ENCODE peak calls at places on chromosomes 13 and 19, in five cellular contexts. U is progenitor cell of endocrine pancreas, W is heart right ventricle, V is transverse colon, D is GM12864. R is an unnamed sample.

GRCh38 chr19:39672473-39672872 is 16.8 kb downstream of the LGALS16 start:
- DNase-seq in W (no peak), D (no peak), V (no peak), U (no peak), R (no peak)

GRCh38 chr13:110425444-110425780 is 118.3 kb downstream of the COL4A2 start:
- DNase-seq in V (no peak), W (no peak), U (no peak), D (no peak), R (no peak)

GRCh38 chr13:26382843-26383242 is 128.9 kb downstream of the CDK8 start:
- DNase-seq in D (no peak), V (no peak), W (no peak), U (no peak), R (no peak)

GRCh38 chr13:74979703-74980102 is 502.3 kb downstream of the TBC1D4 start:
- DNase-seq in W (no peak), D (no peak), U (no peak), V (no peak), R (no peak)

GRCh38 chr13:109781384-109782065 is 4.9 kb downstream of the IRS2 start:
- DNase-seq in D (no peak), W (no peak), U (no peak), V (no peak), R (no peak)

GRCh38 chr13:49985129-49985528 is 11.7 kb upstream of the TRIM13 start:
- DNase-seq in D (no peak), V (no peak), W (no peak), U (no peak), R (no peak)

GRCh38 chr13:80338781-80339577 is 1.9 kb downstream of the SPRY2 start:
- DNase-seq in V (peak; percentile 60), D (no peak), U (peak; percentile 51), W (peak; percentile 78), R (peak; percentile 54)

GRCh38 chr19:45591004-45591637 is 6.5 kb upstream of the OPA3 start:
- DNase-seq in W (no peak), V (peak; percentile 73), U (peak; percentile 43), D (no peak), R (peak; percentile 70)

GRCh38 chr19:16831531-16831930 is 2.3 kb downstream of the SIN3B start:
- DNase-seq in W (no peak), V (no peak), D (no peak), U (no peak), R (no peak)

GRCh38 chr13:44854264-44855060 is 134.8 kb downstream of the NUFIP1 start:
- DNase-seq in D (no peak), W (peak; percentile 70), V (peak; percentile 61), U (no peak), R (no peak)

GRCh38 chr19:48868196-48868886 is at the start of gene PLEKHA4:
- DNase-seq in U (no peak), D (no peak), V (peak; percentile 49), W (peak; percentile 84), R (no peak)

GRCh38 chr19:58001895-58002369 is 688 bp downstream of the ZNF606 start:
- DNase-seq in V (peak; percentile 13), D (no peak), U (no peak), W (no peak), R (peak; percentile 45)

GRCh38 chr19:45872095-45872919 is 8.2 kb downstream of the FOXA3 start:
- DNase-seq in V (no peak), W (no peak), D (no peak), U (no peak), R (no peak)

GRCh38 chr13:79018166-79018565 is 359.2 kb upstream of the OBI1 start:
- DNase-seq in W (no peak), U (no peak), D (no peak), V (no peak), R (no peak)

GRCh38 chr19:13884726-13885591 is 8.0 kb downstream of the NANOS3 start:
- DNase-seq in U (no peak), W (no peak), V (peak; percentile 81), D (no peak), R (no peak)

GRCh38 chr19:13881692-13882418 is 4.9 kb downstream of the NANOS3 start:
- DNase-seq in D (no peak), V (peak; percentile 63), W (no peak), U (no peak), R (peak; percentile 70)

GRCh38 chr19:13882841-13883240 is 5.9 kb downstream of the NANOS3 start:
- DNase-seq in D (no peak), U (no peak), V (no peak), W (no peak), R (peak; percentile 63)

GRCh38 chr19:13882419-13882795 is 5.5 kb downstream of the NANOS3 start:
- DNase-seq in W (no peak), V (no peak), D (no peak), U (no peak), R (no peak)

DNA sequence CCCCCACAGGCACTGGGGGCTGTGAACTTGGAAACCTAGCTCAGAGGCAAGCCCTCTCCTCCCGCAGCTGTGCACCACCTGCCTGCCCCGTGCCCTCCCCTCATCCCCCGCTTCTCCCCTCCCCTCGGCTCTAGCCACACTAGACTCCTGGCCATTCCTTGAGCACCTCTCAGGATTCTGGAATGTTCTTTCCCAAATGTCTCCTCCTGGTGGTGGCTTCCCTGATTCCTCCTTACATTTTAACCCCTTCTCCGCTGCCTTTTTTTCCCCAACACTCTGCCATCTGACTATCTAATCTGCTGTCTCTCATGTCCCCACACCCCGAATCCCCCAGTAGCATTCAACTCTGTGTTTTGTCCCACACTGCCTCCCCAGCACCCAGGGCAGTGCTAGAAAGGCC is 6.7 kb downstream of the NANOS3 start:
- DNase-seq in U (no peak), W (no peak), V (no peak), D (no peak), R (no peak)
- TF ChIP-seq CTCF in U (no peak), W (no peak), V (no peak), D (no peak), R (no peak)

GRCh38 chr13:113232208-113233003 is 23.0 kb downstream of the CUL4A start:
- DNase-seq in U (no peak), V (no peak), W (no peak), D (no peak), R (no peak)
- TF ChIP-seq CTCF in U (no peak), V (no peak), W (no peak), D (no peak), R (no peak)

DNA sequence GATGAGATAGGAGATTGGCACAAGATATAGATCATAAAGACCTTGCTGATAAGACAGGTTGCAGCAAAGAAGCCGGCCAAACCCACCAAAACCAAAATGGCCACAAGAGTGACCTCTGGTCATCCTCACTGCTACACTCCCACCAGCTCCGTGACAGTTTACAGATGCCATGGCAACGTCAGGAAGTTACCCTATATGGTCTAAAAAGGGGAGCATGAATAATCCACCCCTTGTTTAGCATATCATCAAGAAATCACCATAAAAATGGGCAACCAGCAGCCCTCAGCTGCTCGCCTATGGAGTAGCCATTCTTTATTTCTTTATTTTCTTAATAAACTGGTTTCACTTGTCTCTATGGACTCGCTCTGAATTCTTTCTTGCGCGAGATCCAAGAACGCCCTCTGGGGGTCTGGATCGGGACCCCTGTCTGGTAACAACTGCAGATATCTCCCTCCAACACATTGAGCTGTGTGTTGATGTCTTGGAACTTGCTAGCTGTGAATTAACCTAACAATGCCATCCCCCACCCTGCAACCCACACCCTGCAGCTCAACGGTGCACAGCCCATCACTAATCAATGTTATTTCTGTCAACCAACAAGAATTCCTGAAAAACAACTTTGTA is 27.1 kb upstream of the GRTP1 start:
- DNase-seq in W (no peak), U (peak; percentile 2), D (no peak), V (no peak), R (no peak)
- TF ChIP-seq CTCF in W (no peak), U (no peak), D (no peak), V (no peak), R (no peak)

DNA sequence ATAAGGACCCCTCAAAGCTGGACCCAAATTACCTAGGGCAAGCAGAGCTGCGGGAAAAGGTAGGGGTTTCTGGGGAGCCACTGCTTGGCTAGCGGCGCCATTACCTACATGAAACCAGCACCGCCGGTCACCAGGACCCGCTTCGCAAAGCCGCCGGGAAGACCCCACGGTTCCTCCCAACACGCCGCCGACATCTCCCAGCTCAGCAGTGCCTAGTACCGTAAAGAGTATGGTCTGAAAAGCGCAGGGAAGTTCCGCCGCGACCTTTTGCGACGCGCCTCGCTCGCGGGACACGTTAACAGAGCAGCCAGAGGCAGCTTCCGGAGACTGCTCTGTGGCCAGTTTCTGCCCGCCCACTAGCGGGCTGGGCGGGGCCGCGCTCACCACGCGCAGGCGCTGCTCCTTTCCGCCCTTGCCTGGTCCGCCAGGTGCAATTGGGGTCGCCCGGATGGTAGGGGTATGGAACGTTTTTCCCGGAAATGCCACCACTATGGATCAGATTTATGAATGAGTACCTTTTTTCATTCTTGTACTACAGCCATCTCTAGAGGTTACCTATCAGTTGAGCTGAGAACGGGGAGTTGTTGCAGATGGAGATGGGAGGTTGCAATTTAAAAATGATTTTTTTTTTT is at the start of gene TGDS:
- DNase-seq in W (peak; percentile 91), D (peak; percentile 90), U (peak; percentile 81), V (peak; percentile 95), R (peak; percentile 95)
- TF ChIP-seq CTCF in W (no peak), D (no peak), U (no peak), V (no peak), R (no peak)

GRCh38 chr19:23823952-23824389 is 65.3 kb upstream of the ZNF681 start:
- DNase-seq in V (peak; percentile 16), W (no peak), U (no peak), D (peak; percentile 30), R (peak; percentile 54)
- TF ChIP-seq CTCF in V (peak; percentile 8), W (no peak), U (peak; percentile 22), D (peak; percentile 50), R (peak; percentile 46)

DNA sequence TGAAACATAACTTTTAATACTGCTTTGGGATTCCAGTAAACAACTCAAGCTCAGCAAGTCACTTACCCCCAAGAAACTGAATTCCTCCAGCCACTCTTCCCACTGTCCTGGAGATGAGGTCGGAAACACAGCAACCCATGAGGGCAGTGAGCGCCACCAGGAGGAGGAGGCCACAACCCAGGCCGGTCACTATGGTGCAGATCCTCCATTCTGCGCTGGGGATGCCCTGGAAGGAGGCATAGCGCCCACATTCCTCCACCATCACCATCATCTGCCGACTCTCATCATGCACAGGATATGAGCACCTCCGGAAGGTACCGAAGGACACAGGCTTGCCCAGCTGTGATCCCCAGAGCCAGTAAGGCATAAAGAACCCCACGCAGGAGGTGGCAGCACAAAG is 2.2 kb downstream of the LHFPL6 start:
- DNase-seq in W (peak; percentile 73), D (no peak), U (no peak), V (no peak), R (no peak)
- TF ChIP-seq CTCF in W (peak; percentile 42), D (no peak), U (no peak), V (no peak), R (no peak)

GRCh38 chr13:106475852-106476251 is 59.6 kb downstream of the EFNB2 start:
- DNase-seq in U (no peak), D (no peak), V (no peak), W (no peak), R (no peak)
- TF ChIP-seq CTCF in U (no peak), D (no peak), V (no peak), W (no peak), R (no peak)